ENCODE peak calls at places on chromosomes 13 and 19, in six cellular contexts. C is IMR-90, T is neuronal stem cell, L is H9, O is H1, X is trophoblast cell. G is an unnamed sample.

GRCh38 chr19:47615230-47615629 is 6.3 kb downstream of the BICRA start:
- DNase-seq in C (no peak), T (no peak), L (no peak), O (no peak), X (no peak), G (no peak)

GRCh38 chr19:1754651-1755466 is 1.6 kb downstream of the ONECUT3 start:
- DNase-seq in C (no peak), T (no peak), L (no peak), O (peak), X (peak), G (peak)

GRCh38 chr19:58399903-58400637 is 4.6 kb downstream of the RNF225 start:
- DNase-seq in C (no peak), T (no peak), L (peak), O (no peak), X (no peak), G (no peak)

GRCh38 chr19:51503428-51503827 is 1.8 kb upstream of the SIGLEC12 start:
- DNase-seq in C (no peak), T (no peak), L (no peak), O (no peak), X (no peak), G (no peak)

GRCh38 chr19:23345838-23346237 is 49.4 kb downstream of the ZNF91 start:
- DNase-seq in C (no peak), T (no peak), L (peak), O (peak), X (no peak), G (no peak)

GRCh38 chr13:21328201-21328600 is 130.9 kb downstream of the ZDHHC20 start:
- DNase-seq in C (no peak), T (no peak), L (peak), O (no peak), X (no peak), G (no peak)

GRCh38 chr13:50993908-50994307 is 84.3 kb downstream of the RNASEH2B start:
- DNase-seq in C (no peak), T (no peak), L (no peak), O (no peak), X (peak), G (peak)

GRCh38 chr19:19403373-19403901 is 2.0 kb upstream of the GATAD2A start:
- DNase-seq in C (peak), T (no peak), L (no peak), O (no peak), X (no peak), G (peak)

GRCh38 chr13:94063096-94063495 is 416.4 kb downstream of the DCT start:
- DNase-seq in C (peak), T (no peak), L (no peak), O (no peak), X (no peak), G (peak)

GRCh38 chr19:51592521-51592920 is 21.4 kb downstream of the ZNF175 start:
- DNase-seq in C (no peak), T (no peak), L (no peak), O (no peak), X (no peak), G (no peak)

GRCh38 chr19:4976412-4977298 is 7.7 kb downstream of the KDM4B start:
- DNase-seq in C (peak), T (no peak), L (peak), O (peak), X (peak), G (peak)

GRCh38 chr13:39510296-39510695 is 92.7 kb downstream of the LHFPL6 start:
- DNase-seq in C (no peak), T (no peak), L (no peak), O (no peak), X (peak), G (no peak)

GRCh38 chr19:38664503-38665211 is 17.2 kb downstream of the ACTN4 start:
- DNase-seq in C (no peak), T (no peak), L (no peak), O (no peak), X (no peak), G (no peak)

GRCh38 chr19:55315956-55316525 is 9.1 kb downstream of the TMEM150B start:
- DNase-seq in C (no peak), T (no peak), L (no peak), O (no peak), X (no peak), G (no peak)

GRCh38 chr13:96338030-96338429 is 248.1 kb downstream of the HS6ST3 start:
- DNase-seq in C (no peak), T (no peak), L (no peak), O (no peak), X (no peak), G (no peak)

GRCh38 chr19:43820098-43820860 is 6.8 kb upstream of the ZNF283 start:
- DNase-seq in C (peak), T (no peak), L (peak), O (no peak), X (peak), G (no peak)

GRCh38 chr19:56732974-56733373 is 61.4 kb upstream of the ZNF835 start:
- DNase-seq in C (no peak), T (peak), L (no peak), O (no peak), X (peak), G (no peak)
- H3K14ac ChIP-seq in C (no peak), T (no peak), L (no peak), O (no peak), X (no peak), G (no peak)

GRCh38 chr19:8146877-8147575 is 2.4 kb downstream of the FBN3 start:
- DNase-seq in C (no peak), T (no peak), L (no peak), O (no peak), X (no peak), G (no peak)

GRCh38 chr19:8145969-8146368 is 3.4 kb downstream of the FBN3 start:
- DNase-seq in C (no peak), T (no peak), L (peak), O (no peak), X (peak), G (no peak)

GRCh38 chr19:8141726-8142524 is 7.5 kb downstream of the FBN3 start:
- DNase-seq in C (no peak), T (no peak), L (no peak), O (no peak), X (no peak), G (no peak)

GRCh38 chr19:8143041-8143440 is 6.4 kb downstream of the FBN3 start:
- DNase-seq in C (no peak), T (no peak), L (no peak), O (no peak), X (no peak), G (no peak)

GRCh38 chr19:8144273-8144672 is 5.1 kb downstream of the FBN3 start:
- DNase-seq in C (no peak), T (no peak), L (no peak), O (no peak), X (no peak), G (no peak)
- H2BK120ac ChIP-seq in C (no peak), T (no peak), L (no peak), O (no peak), X (no peak), G (no peak)

DNA sequence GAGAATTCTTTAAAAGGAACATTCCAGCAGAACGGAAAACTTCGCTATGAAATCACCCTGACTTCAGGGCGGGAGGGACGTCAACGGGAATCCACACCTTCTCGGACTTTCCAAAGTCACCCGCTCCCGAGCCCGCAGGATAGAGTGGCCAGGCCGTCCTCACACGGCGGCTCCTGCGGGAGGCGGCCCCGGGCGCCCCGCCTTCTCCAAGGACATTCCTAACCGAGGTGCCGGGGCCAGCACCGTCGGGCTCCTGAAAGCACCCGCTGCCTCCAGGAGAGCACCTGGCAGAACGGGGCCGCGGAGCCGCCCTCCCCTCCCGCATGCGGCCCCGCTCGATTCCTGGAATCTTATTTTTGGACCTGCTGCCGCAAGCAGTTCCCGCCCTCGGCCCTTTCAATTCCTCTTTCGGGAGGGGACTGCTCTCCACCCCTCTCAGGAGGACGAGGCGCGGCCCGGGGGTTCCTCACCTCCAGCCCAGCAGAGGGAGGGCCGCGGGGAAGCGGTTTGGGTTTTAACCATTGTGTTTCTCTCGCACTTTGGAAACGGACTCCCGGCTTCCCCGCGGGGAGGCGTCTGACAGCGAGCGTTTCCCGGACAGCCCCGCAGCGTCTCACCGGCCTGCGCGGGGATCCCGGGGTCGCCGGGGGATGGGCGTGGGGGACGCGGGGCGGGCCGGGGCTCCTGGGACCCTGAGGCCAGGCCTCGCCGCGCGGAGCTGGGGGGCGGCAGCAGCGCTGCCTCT is 938 bp downstream of the GAS6 start:
- DNase-seq in C (no peak), T (no peak), L (peak), O (peak), X (peak), G (peak)
- H3K9ac ChIP-seq in C (peak), T (peak), L (no peak), O (no peak), X (no peak), G (peak)

DNA sequence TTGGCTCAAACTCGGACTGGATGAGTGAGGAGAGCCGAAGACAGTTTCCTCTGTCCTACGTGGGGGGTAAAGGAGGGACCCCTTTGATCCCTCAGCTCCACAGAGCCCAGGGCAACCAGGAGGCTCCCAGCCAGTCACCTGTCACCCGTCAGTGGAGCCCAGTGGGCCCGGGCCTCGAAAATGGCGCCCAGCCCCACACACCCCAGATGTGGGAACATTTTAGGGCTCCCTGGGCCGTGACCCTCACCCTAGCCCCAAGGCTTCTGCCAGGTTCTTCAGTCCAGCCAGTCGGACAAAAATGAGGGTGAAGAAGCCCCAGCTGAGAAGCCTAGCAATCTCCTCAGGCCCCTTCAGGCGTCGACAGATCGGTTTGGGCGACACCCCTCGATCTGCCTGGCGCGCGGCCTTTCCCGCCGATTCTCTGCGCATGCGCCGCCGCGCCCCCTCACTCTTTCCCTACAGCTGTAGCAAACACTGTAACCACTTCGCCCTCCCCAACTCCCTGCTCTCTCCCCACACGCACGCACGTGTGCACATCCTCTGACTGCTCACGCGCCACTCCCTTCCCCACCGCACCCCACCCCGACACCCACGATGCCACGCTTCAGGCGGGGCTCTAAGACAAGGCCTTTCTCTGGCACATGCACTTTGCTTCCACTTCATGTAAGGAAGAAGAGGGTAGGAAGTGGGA is at the start of gene SLC6A16:
- DNase-seq in C (no peak), T (no peak), L (no peak), O (peak), X (no peak), G (no peak)
- H3K14ac ChIP-seq in C (no peak), T (no peak), L (no peak), O (peak), X (no peak), G (no peak)

G was measured in mesenchymal stem cell.